ENCODE peak calls at places on chromosome 4, in four cellular contexts. Z, T, F and U are unnamed samples.

GRCh38 chr4:71130827-71131603 is 137.6 kb downstream of the DCK start:
- DNase-seq in Z (no peak), T (no peak), F (no peak), U (no peak)

GRCh38 chr4:176193898-176194297 is 1.5 kb downstream of the SPATA4 start:
- DNase-seq in Z (no peak), T (no peak), F (no peak), U (no peak)

GRCh38 chr4:119244832-119245231 is 32.3 kb downstream of the USP53 start:
- DNase-seq in Z (no peak), T (no peak), F (no peak), U (no peak)

GRCh38 chr4:31620476-31620875 is 900.3 kb downstream of the PCDH7 start:
- DNase-seq in Z (no peak), T (no peak), F (no peak), U (no peak)

GRCh38 chr4:20984011-20984836 is 284.0 kb downstream of the PACRGL start:
- DNase-seq in Z (no peak), T (no peak), F (no peak), U (peak)

GRCh38 chr4:138669479-138670165 is 346.0 kb upstream of the NOCT start:
- DNase-seq in Z (no peak), T (no peak), F (no peak), U (no peak)

GRCh38 chr4:94726524-94727123 is 31.1 kb upstream of the BMPR1B start:
- DNase-seq in Z (no peak), T (no peak), F (no peak), U (no peak)

GRCh38 chr4:159204566-159204965 is 101.7 kb downstream of the RAPGEF2 start:
- DNase-seq in Z (no peak), T (no peak), F (no peak), U (no peak)

GRCh38 chr4:139922625-139923024 is 231.4 kb downstream of the MAML3 start:
- DNase-seq in Z (no peak), T (no peak), F (no peak), U (no peak)

GRCh38 chr4:70688795-70689231 is 481 bp downstream of the UTP3 start:
- DNase-seq in Z (no peak), T (no peak), F (no peak), U (peak)

GRCh38 chr4:143294310-143294709 is 42.4 kb upstream of the GAB1 start:
- DNase-seq in Z (no peak), T (no peak), F (no peak), U (peak)

GRCh38 chr4:168388890-168389289 is 70.3 kb upstream of the DDX60 start:
- DNase-seq in Z (no peak), T (no peak), F (no peak), U (no peak)

GRCh38 chr4:128424524-128425195 is 137.0 kb upstream of the PGRMC2 start:
- DNase-seq in Z (no peak), T (no peak), F (no peak), U (no peak)

GRCh38 chr4:184801781-184802180 is 24.0 kb downstream of the ACSL1 start:
- DNase-seq in Z (no peak), T (no peak), F (no peak), U (no peak)

GRCh38 chr4:110058677-110059076 is 139.7 kb downstream of the ELOVL6 start:
- DNase-seq in Z (no peak), T (no peak), F (no peak), U (no peak)

GRCh38 chr4:2416564-2417195 is 1.8 kb downstream of the ZFYVE28 start:
- DNase-seq in Z (no peak), T (no peak), F (peak), U (peak)

GRCh38 chr4:12924253-12924652 is 559.9 kb downstream of the RAB28 start:
- DNase-seq in Z (no peak), T (no peak), F (no peak), U (no peak)

GRCh38 chr4:120130786-120131185 is 64.1 kb upstream of the MAD2L1 start:
- DNase-seq in Z (no peak), T (no peak), F (no peak), U (no peak)

GRCh38 chr4:154082760-154083530 is 294.1 kb upstream of the SFRP2 start:
- DNase-seq in Z (peak), T (no peak), F (peak), U (peak)

GRCh38 chr4:128698386-128698785 is 111.1 kb upstream of the JADE1 start:
- DNase-seq in Z (no peak), T (no peak), F (no peak), U (no peak)

DNA sequence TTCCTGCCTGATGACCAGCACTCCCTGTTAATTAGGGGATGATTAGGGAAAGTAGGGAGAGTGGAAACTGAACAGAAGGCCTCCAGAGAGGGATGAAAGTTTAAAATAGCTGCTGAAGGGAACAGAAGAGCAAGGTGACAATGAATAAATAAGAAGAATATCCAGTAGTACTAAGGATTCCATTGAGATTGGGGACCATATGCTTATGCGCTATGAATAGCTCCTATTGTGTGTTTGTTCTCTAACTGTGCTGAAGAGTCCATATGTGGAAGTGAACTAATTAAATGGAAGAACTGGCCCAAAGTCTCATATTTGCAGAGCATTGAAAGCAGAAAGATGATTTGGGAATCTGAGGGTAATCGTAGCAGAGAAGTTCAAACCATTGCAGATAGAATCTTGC is 137.0 kb downstream of the PRSS12 start:
- DNase-seq in Z (no peak), T (no peak), F (no peak), U (no peak)
- TF ChIP-seq FOXM1 in Z (no peak), T (no peak), F (no peak), U (no peak)

GRCh38 chr4:75845992-75846391 is 56.3 kb downstream of the PPEF2 start:
- DNase-seq in Z (no peak), T (no peak), F (no peak), U (no peak)
- TF ChIP-seq FOXM1 in Z (no peak), T (no peak), F (no peak), U (no peak)

GRCh38 chr4:41957634-41958033 is 22.4 kb downstream of the TMEM33 start:
- DNase-seq in Z (peak), T (peak), F (peak), U (peak)
- TF ChIP-seq FOXM1 in Z (no peak), T (no peak), F (no peak), U (no peak)

GRCh38 chr4:74474345-74475099 is 29.6 kb downstream of the AREG start:
- DNase-seq in Z (no peak), T (no peak), F (no peak), U (no peak)

GRCh38 chr4:74475946-74476345 is 31.0 kb downstream of the AREG start:
- DNase-seq in Z (no peak), T (no peak), F (no peak), U (no peak)

GRCh38 chr4:74471228-74471627 is 26.3 kb downstream of the AREG start:
- DNase-seq in Z (no peak), T (no peak), F (no peak), U (no peak)

GRCh38 chr4:74479009-74479408 is 34.1 kb downstream of the AREG start:
- DNase-seq in Z (no peak), T (peak), F (no peak), U (no peak)

DNA sequence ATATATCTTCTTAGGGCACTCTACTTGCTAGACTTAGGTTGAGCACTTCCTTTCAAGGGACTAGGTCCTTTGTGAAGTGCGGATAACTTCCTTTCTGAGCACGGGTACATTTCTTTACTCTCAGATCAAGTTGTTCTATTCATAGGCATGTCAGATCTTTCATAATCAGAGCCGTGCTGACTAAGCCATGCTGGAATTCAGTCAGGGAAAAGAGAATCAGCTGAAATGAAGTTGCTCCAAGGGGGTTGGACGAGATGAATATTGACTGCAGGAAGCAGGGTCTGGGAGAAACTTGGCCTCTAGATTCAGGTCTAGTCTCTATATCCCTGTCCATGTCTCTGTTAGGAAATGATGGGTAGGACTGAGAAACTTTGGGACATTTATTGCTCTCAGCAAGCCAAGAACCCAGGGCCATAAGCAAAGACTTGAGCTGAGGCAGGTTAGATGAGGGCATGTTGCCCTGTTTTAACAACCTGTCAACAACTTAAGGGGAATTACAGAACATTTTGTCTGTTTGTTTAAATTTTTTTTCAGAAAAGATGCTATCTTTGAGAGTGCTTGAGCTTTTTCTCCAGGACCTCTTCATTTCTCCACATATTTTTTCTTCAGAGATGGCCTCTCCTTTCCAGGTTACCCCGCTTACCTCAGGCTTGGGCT is 28.3 kb downstream of the AREG start:
- DNase-seq in Z (no peak), T (peak), F (no peak), U (no peak)
- TF ChIP-seq FOXM1 in Z (no peak), T (no peak), F (no peak), U (no peak)

GRCh38 chr4:68892861-68893260 is 58.7 kb downstream of the UGT2A3 start:
- DNase-seq in Z (no peak), T (no peak), F (no peak), U (no peak)
- TF ChIP-seq FOXM1 in Z (no peak), T (no peak), F (no peak), U (no peak)

DNA sequence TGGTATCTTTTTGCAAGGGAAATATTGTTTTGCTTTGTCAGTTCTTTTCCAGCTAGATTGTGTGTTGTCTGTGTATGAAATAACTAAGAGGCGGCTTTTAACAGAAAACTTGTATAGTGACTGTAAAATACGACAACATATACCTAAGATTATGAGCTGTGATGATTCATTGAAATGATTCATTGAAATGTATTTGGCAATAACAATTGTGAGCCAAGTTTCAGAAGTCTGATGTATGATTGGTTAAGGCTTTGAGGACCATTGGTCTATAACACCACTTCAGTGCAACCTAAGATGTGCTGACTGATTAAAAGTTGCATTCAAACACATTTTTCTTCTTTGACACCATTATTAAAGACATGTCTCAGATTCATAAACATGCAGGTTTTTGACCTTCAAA is 76.6 kb downstream of the PTPN13 start:
- DNase-seq in Z (no peak), T (no peak), F (no peak), U (no peak)
- TF ChIP-seq FOXM1 in Z (no peak), T (no peak), F (no peak), U (no peak)